ENCODE peak calls at places on chromosomes 2 and 18, in four cellular contexts. One of them, this sample, is unnamed.

GRCh38 chr2:19362652-19363473 is 4.4 kb upstream of the OSR1 start:
- DNase-seq in colonic mucosa: peak
- DNase-seq in heart left ventricle: peak
- DNase-seq in tibial nerve: peak
- DNase-seq in this sample: peak

GRCh38 chr2:98412751-98413445 is 31.8 kb upstream of the INPP4A start:
- DNase-seq in colonic mucosa: peak
- DNase-seq in heart left ventricle: peak
- DNase-seq in tibial nerve: no peak
- DNase-seq in this sample: no peak

GRCh38 chr2:128053331-128053730 is 25.5 kb upstream of the SAP130 start:
- DNase-seq in colonic mucosa: no peak
- DNase-seq in heart left ventricle: no peak
- DNase-seq in tibial nerve: no peak
- DNase-seq in this sample: no peak

GRCh38 chr2:98769784-98770183 is 38.9 kb upstream of the MGAT4A start:
- DNase-seq in colonic mucosa: no peak
- DNase-seq in heart left ventricle: no peak
- DNase-seq in tibial nerve: no peak
- DNase-seq in this sample: no peak

GRCh38 chr2:235384624-235385023 is 109.2 kb upstream of the AGAP1 start:
- DNase-seq in colonic mucosa: no peak
- DNase-seq in heart left ventricle: no peak
- DNase-seq in tibial nerve: no peak
- DNase-seq in this sample: no peak

GRCh38 chr2:75326645-75327044 is 127.3 kb upstream of the TACR1 start:
- DNase-seq in colonic mucosa: no peak
- DNase-seq in heart left ventricle: no peak
- DNase-seq in tibial nerve: no peak
- DNase-seq in this sample: no peak

GRCh38 chr2:64404002-64404731 is 49.8 kb upstream of the LGALSL start:
- DNase-seq in colonic mucosa: peak
- DNase-seq in heart left ventricle: peak
- DNase-seq in tibial nerve: peak
- DNase-seq in this sample: peak

GRCh38 chr2:177984739-177985138 is 87.8 kb downstream of the PDE11A start:
- DNase-seq in colonic mucosa: peak
- DNase-seq in heart left ventricle: no peak
- DNase-seq in tibial nerve: no peak
- DNase-seq in this sample: no peak

GRCh38 chr2:187654535-187654934 is 100.3 kb upstream of the TFPI start:
- DNase-seq in colonic mucosa: no peak
- DNase-seq in heart left ventricle: no peak
- DNase-seq in tibial nerve: no peak
- DNase-seq in this sample: no peak

GRCh38 chr2:14220101-14220500 is 412.4 kb upstream of the LRATD1 start:
- DNase-seq in colonic mucosa: no peak
- DNase-seq in heart left ventricle: no peak
- DNase-seq in tibial nerve: no peak
- DNase-seq in this sample: no peak

GRCh38 chr18:79938196-79938595 is 13.3 kb downstream of the SLC66A2 start:
- DNase-seq in colonic mucosa: peak
- DNase-seq in heart left ventricle: no peak
- DNase-seq in tibial nerve: no peak
- DNase-seq in this sample: peak

GRCh38 chr2:16138811-16139662 is 198.7 kb downstream of the MYCN start:
- DNase-seq in colonic mucosa: no peak
- DNase-seq in heart left ventricle: no peak
- DNase-seq in tibial nerve: no peak
- DNase-seq in this sample: no peak

GRCh38 chr2:219001100-219001576 is 7.9 kb upstream of the CRYBA2 start:
- DNase-seq in colonic mucosa: peak
- DNase-seq in heart left ventricle: no peak
- DNase-seq in tibial nerve: no peak
- DNase-seq in this sample: no peak

GRCh38 chr2:218999881-219000568 is 6.8 kb upstream of the CRYBA2 start:
- DNase-seq in colonic mucosa: peak
- DNase-seq in heart left ventricle: no peak
- DNase-seq in tibial nerve: no peak
- DNase-seq in this sample: no peak

GRCh38 chr2:219001577-219002394 is 8.6 kb upstream of the CRYBA2 start:
- DNase-seq in colonic mucosa: peak
- DNase-seq in heart left ventricle: no peak
- DNase-seq in tibial nerve: no peak
- DNase-seq in this sample: peak

GRCh38 chr2:218999021-218999880 is 6.0 kb upstream of the CRYBA2 start:
- DNase-seq in colonic mucosa: no peak
- DNase-seq in heart left ventricle: no peak
- DNase-seq in tibial nerve: no peak
- DNase-seq in this sample: no peak

DNA sequence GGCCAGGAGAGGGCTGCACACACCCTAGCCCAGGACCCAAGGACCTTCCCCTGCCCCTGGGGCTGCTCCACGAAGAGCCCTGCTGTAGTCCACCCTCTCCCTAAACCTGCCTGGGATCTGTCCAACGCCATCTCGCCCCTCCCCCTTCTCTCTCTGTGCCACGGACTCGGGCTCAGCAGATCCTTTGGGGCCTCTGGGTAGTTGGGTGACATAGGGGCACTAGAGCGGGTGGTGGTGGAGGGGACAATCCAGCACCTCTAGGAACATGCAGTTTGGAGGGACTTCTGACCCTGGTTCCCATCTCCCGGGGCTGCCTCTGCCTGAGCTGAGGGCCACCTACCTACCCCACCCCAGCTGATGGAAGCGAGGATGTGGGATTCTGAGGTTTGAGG is 7.3 kb upstream of the CRYBA2 start:
- DNase-seq in colonic mucosa: peak
- DNase-seq in heart left ventricle: no peak
- DNase-seq in tibial nerve: no peak
- DNase-seq in this sample: no peak
- H3K4me3 ChIP-seq in colonic mucosa: peak
- H3K4me3 ChIP-seq in heart left ventricle: no peak
- H3K4me3 ChIP-seq in tibial nerve: no peak
- H3K4me3 ChIP-seq in this sample: peak

GRCh38 chr2:218186355-218186766 is 19.6 kb upstream of the CXCR1 start:
- DNase-seq in colonic mucosa: peak
- DNase-seq in heart left ventricle: peak
- DNase-seq in tibial nerve: peak
- DNase-seq in this sample: peak
- H3K4me3 ChIP-seq in colonic mucosa: no peak
- H3K4me3 ChIP-seq in heart left ventricle: peak
- H3K4me3 ChIP-seq in tibial nerve: no peak
- H3K4me3 ChIP-seq in this sample: no peak

GRCh38 chr18:44679912-44680270 is 797 bp upstream of the SETBP1 start:
- DNase-seq in colonic mucosa: peak
- DNase-seq in heart left ventricle: peak
- DNase-seq in tibial nerve: peak
- DNase-seq in this sample: peak
- H3K4me3 ChIP-seq in colonic mucosa: peak
- H3K4me3 ChIP-seq in heart left ventricle: peak
- H3K4me3 ChIP-seq in tibial nerve: peak
- H3K4me3 ChIP-seq in this sample: peak

GRCh38 chr2:144453039-144453336 is 66.9 kb downstream of the ZEB2 start:
- DNase-seq in colonic mucosa: no peak
- DNase-seq in heart left ventricle: no peak
- DNase-seq in tibial nerve: no peak
- DNase-seq in this sample: no peak
- H3K4me3 ChIP-seq in colonic mucosa: no peak
- H3K4me3 ChIP-seq in heart left ventricle: peak
- H3K4me3 ChIP-seq in tibial nerve: peak
- H3K4me3 ChIP-seq in this sample: peak

GRCh38 chr2:96534701-96535181 is 1.8 kb upstream of the ARID5A start:
- DNase-seq in colonic mucosa: no peak
- DNase-seq in heart left ventricle: no peak
- DNase-seq in tibial nerve: no peak
- DNase-seq in this sample: no peak

GRCh38 chr2:96535331-96535730 is 1.2 kb upstream of the ARID5A start:
- DNase-seq in colonic mucosa: no peak
- DNase-seq in heart left ventricle: no peak
- DNase-seq in tibial nerve: no peak
- DNase-seq in this sample: no peak

GRCh38 chr2:96532641-96533291 is 3.8 kb upstream of the ARID5A start:
- DNase-seq in colonic mucosa: no peak
- DNase-seq in heart left ventricle: no peak
- DNase-seq in tibial nerve: no peak
- DNase-seq in this sample: no peak

GRCh38 chr2:96533292-96534073 is 3.1 kb upstream of the ARID5A start:
- DNase-seq in colonic mucosa: peak
- DNase-seq in heart left ventricle: peak
- DNase-seq in tibial nerve: peak
- DNase-seq in this sample: peak

GRCh38 chr2:96534131-96534530 is 2.4 kb upstream of the ARID5A start:
- DNase-seq in colonic mucosa: no peak
- DNase-seq in heart left ventricle: no peak
- DNase-seq in tibial nerve: no peak
- DNase-seq in this sample: no peak
- H3K4me3 ChIP-seq in colonic mucosa: no peak
- H3K4me3 ChIP-seq in heart left ventricle: no peak
- H3K4me3 ChIP-seq in tibial nerve: no peak
- H3K4me3 ChIP-seq in this sample: no peak

GRCh38 chr18:59207506-59207905 is 12.5 kb upstream of the GRP start:
- DNase-seq in colonic mucosa: no peak
- DNase-seq in heart left ventricle: no peak
- DNase-seq in tibial nerve: no peak
- DNase-seq in this sample: no peak

GRCh38 chr18:59210311-59210710 is 9.6 kb upstream of the GRP start:
- DNase-seq in colonic mucosa: no peak
- DNase-seq in heart left ventricle: no peak
- DNase-seq in tibial nerve: no peak
- DNase-seq in this sample: no peak

GRCh38 chr18:59211629-59212028 is 8.3 kb upstream of the GRP start:
- DNase-seq in colonic mucosa: no peak
- DNase-seq in heart left ventricle: no peak
- DNase-seq in tibial nerve: no peak
- DNase-seq in this sample: no peak

DNA sequence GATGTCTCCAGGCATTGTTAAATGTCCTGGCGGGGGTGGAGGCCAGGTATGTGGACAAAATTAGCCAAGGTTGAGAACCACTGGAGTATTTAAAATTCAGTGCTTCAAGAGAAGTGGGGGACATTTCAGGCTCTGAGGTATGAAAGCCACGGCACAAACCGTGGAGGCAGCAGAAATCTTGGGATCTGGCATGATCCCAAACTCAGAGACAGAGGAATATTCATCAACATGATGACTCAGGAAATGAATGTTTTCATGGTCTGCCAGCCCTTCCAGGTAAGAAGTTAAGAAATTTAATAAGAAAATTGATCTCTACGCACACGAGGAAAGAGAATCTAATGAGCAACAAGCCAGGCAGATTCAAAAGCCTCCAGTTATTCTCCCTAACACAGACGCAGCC is 11.4 kb upstream of the GRP start:
- DNase-seq in colonic mucosa: no peak
- DNase-seq in heart left ventricle: no peak
- DNase-seq in tibial nerve: no peak
- DNase-seq in this sample: no peak
- H3K4me3 ChIP-seq in colonic mucosa: no peak
- H3K4me3 ChIP-seq in heart left ventricle: no peak
- H3K4me3 ChIP-seq in tibial nerve: no peak
- H3K4me3 ChIP-seq in this sample: no peak

This sample was measured in lower lobe of right lung.